ENCODE peak calls at places on chromosomes 5 and 9, in seven cellular contexts. X is fibroblast of mammary gland, K is BJ, A is IMR-90, F is fibroblast of villous mesenchyme, L is spleen, T is AG09309. D is an unnamed sample.

GRCh38 chr9:88586452-88586851 is 51.5 kb downstream of the NXNL2 start:
- DNase-seq in K (peak), L (no peak), X (peak), F (no peak), T (no peak), A (no peak), D (no peak)

GRCh38 chr5:89204766-89205165 is 321.8 kb upstream of the MEF2C start:
- DNase-seq in T (peak), L (no peak), A (no peak), K (peak), F (no peak), X (peak), D (no peak)

GRCh38 chr5:170538096-170538465 is 34.3 kb downstream of the KCNIP1 start:
- DNase-seq in A (no peak), X (no peak), K (no peak), T (no peak), F (no peak), L (no peak), D (no peak)

GRCh38 chr9:5949103-5949699 is 58.5 kb downstream of the MLANA start:
- DNase-seq in L (no peak), K (no peak), F (peak), A (peak), T (no peak), X (peak), D (peak)

GRCh38 chr5:136046231-136046630 is 17.4 kb downstream of the TGFBI start:
- DNase-seq in K (no peak), X (no peak), L (peak), A (no peak), T (no peak), F (no peak), D (no peak)

GRCh38 chr9:2780846-2781245 is 63.0 kb downstream of the PUM3 start:
- DNase-seq in F (no peak), K (no peak), L (no peak), T (no peak), A (no peak), X (no peak), D (peak)

GRCh38 chr9:130451509-130452388 is 7.0 kb downstream of the ASS1 start:
- DNase-seq in A (peak), L (no peak), X (peak), F (peak), T (peak), K (peak), D (peak)

GRCh38 chr5:170275376-170275994 is 22.1 kb downstream of the LCP2 start:
- DNase-seq in K (no peak), A (no peak), L (no peak), X (no peak), F (no peak), T (no peak), D (no peak)

GRCh38 chr9:7192266-7192665 is 434.5 kb downstream of the KDM4C start:
- DNase-seq in L (no peak), K (no peak), A (no peak), T (no peak), X (no peak), F (no peak), D (no peak)

GRCh38 chr5:117337064-117337749 is 762.6 kb upstream of the SEMA6A start:
- DNase-seq in L (peak), F (no peak), X (no peak), K (no peak), A (no peak), T (no peak), D (peak)

GRCh38 chr9:129280236-129281231 is 102.5 kb upstream of the IER5L start:
- DNase-seq in A (no peak), L (peak), K (no peak), T (no peak), X (no peak), F (no peak), D (no peak)

GRCh38 chr5:168422431-168422830 is 63.8 kb upstream of the RARS1 start:
- DNase-seq in A (no peak), L (no peak), K (no peak), F (no peak), X (peak), T (no peak), D (peak)

GRCh38 chr9:5786370-5787127 is 46.4 kb downstream of the ERMP1 start:
- DNase-seq in A (peak), T (no peak), F (peak), L (no peak), X (peak), K (no peak), D (peak)

GRCh38 chr5:128241071-128241695 is 157.6 kb downstream of the SLC12A2 start:
- DNase-seq in X (peak), A (peak), L (no peak), T (no peak), F (no peak), K (no peak), D (no peak)

GRCh38 chr5:126178521-126178920 is 244.7 kb upstream of the GRAMD2B start:
- DNase-seq in A (peak), F (no peak), T (no peak), K (no peak), X (peak), L (no peak), D (no peak)

GRCh38 chr5:155872801-155873200 is 454.2 kb upstream of the SGCD start:
- DNase-seq in F (no peak), X (no peak), K (peak), T (no peak), A (peak), L (no peak), D (peak)

GRCh38 chr5:172683696-172684464 is 42.8 kb downstream of the NEURL1B start:
- DNase-seq in T (no peak), L (peak), X (no peak), K (no peak), F (no peak), A (no peak), D (no peak)

GRCh38 chr5:147403659-147404640 is 105.9 kb downstream of the DPYSL3 start:
- DNase-seq in A (peak), K (peak), L (no peak), X (peak), F (peak), T (peak), D (peak)

GRCh38 chr5:56244676-56245075 is 11.5 kb upstream of the ANKRD55 start:
- DNase-seq in L (no peak), X (no peak), T (no peak), K (no peak), F (peak), A (no peak), D (no peak)

GRCh38 chr9:130905125-130905901 is 8.7 kb upstream of the QRFP start:
- DNase-seq in F (no peak), T (no peak), X (no peak), A (no peak), L (no peak), K (no peak), D (no peak)

GRCh38 chr9:13810510-13810909 is 503.4 kb downstream of the NFIB start:
- DNase-seq in L (no peak), A (no peak), K (no peak), F (peak), T (no peak), X (no peak), D (no peak)

GRCh38 chr5:10351199-10351881 is 2.2 kb upstream of the MARCHF6 start:
- DNase-seq in X (peak), L (no peak), K (no peak), F (peak), T (no peak), A (peak), D (peak)

GRCh38 chr9:16268037-16269010 is 602.1 kb downstream of the BNC2 start:
- DNase-seq in X (peak), F (no peak), K (no peak), T (no peak), A (no peak), L (no peak), D (no peak)

GRCh38 chr5:112014771-112015170 is 257.8 kb upstream of the NREP start:
- DNase-seq in T (peak), A (no peak), F (no peak), X (no peak), L (no peak), K (peak), D (no peak)

GRCh38 chr9:126113176-126113575 is 213.5 kb upstream of the MVB12B start:
- DNase-seq in K (no peak), X (no peak), T (no peak), A (no peak), F (no peak), L (peak), D (no peak)

GRCh38 chr9:126114850-126115460 is 211.7 kb upstream of the MVB12B start:
- DNase-seq in F (no peak), L (peak), T (no peak), X (no peak), A (no peak), K (no peak), D (peak)

GRCh38 chr9:126112135-126112720 is 214.4 kb upstream of the MVB12B start:
- DNase-seq in X (no peak), L (peak), K (no peak), F (no peak), A (no peak), T (no peak), D (no peak)

GRCh38 chr9:126114409-126114760 is 212.2 kb upstream of the MVB12B start:
- DNase-seq in L (peak), X (no peak), K (no peak), A (no peak), F (no peak), T (no peak), D (no peak)

DNA sequence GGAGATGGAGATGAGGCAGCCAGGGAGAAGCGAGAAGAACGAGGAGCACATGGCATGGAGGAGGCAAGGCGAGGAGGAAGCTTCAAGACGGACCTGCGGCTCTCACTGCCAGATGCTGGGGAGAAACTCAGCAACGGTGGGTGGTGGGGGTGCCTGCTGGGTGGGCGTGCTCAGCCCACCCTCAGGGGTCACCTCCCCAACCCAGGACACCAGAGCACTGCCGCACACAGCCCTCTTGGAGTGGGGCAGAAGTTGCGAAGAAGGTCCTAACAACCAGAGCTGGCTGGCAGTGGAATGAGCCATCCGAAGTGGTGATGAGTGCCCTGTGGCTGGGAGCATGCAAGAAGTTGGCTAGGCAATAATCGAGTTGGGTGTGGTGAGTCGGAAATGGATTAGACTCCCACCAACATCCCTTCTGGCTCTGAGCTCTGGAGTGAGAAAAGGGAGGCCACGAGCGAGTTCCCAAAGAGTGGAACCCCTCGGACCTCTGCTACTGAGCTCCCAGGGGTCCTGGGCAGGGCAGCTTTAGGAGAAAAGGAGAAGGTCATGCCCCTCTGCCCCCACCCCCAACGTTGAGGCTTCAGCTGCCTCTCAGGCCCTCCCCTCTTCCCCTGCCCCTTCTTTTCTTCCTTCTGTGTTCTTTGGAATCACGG is 212.7 kb upstream of the MVB12B start:
- DNase-seq in F (no peak), A (no peak), T (no peak), L (peak), K (no peak), X (no peak), D (no peak)
- H3K4me3 ChIP-seq in F (no peak), A (no peak), T (no peak), L (no peak), K (no peak), X (no peak), D (no peak)

GRCh38 chr9:36143242-36143641 is 6.7 kb downstream of the GLIPR2 start:
- DNase-seq in X (no peak), A (no peak), L (no peak), K (no peak), F (no peak), T (no peak), D (no peak)

GRCh38 chr9:36141761-36142160 is 5.2 kb downstream of the GLIPR2 start:
- DNase-seq in K (no peak), X (no peak), T (no peak), F (no peak), L (peak), A (no peak), D (no peak)

GRCh38 chr9:36140086-36141084 is 3.9 kb downstream of the GLIPR2 start:
- DNase-seq in K (no peak), L (peak), A (no peak), F (no peak), T (no peak), X (no peak), D (no peak)

GRCh38 chr9:36142510-36143161 is 6.1 kb downstream of the GLIPR2 start:
- DNase-seq in T (no peak), F (peak), X (no peak), K (no peak), L (peak), A (no peak), D (no peak)

GRCh38 chr9:36141288-36141687 is 4.8 kb downstream of the GLIPR2 start:
- DNase-seq in F (peak), A (peak), K (no peak), X (peak), L (peak), T (no peak), D (peak)
- TF ChIP-seq CTCF in F (peak), A (peak), K (peak), X (peak), L (peak), T (peak), D (peak)

GRCh38 chr5:38680094-38680765 is 123.8 kb upstream of the LIFR start:
- DNase-seq in T (no peak), X (no peak), F (no peak), A (no peak), L (no peak), K (no peak), D (no peak)
- H3K4me3 ChIP-seq in T (no peak), X (no peak), F (no peak), A (no peak), L (no peak), K (no peak), D (no peak)

GRCh38 chr5:142869883-142870282 is 99.7 kb downstream of the ARHGAP26 start:
- DNase-seq in X (no peak), T (no peak), K (no peak), L (no peak), A (peak), F (peak), D (no peak)

GRCh38 chr5:142871880-142872200 is 101.7 kb downstream of the ARHGAP26 start:
- DNase-seq in K (no peak), A (peak), F (peak), L (peak), T (no peak), X (peak), D (no peak)

GRCh38 chr5:142871056-142871879 is 101.1 kb downstream of the ARHGAP26 start:
- DNase-seq in L (no peak), F (no peak), T (no peak), K (no peak), X (no peak), A (no peak), D (peak)

GRCh38 chr5:142872217-142872616 is 102.0 kb downstream of the ARHGAP26 start:
- DNase-seq in F (no peak), A (no peak), T (no peak), L (no peak), X (no peak), K (no peak), D (no peak)

GRCh38 chr5:142870552-142870951 is 100.4 kb downstream of the ARHGAP26 start:
- DNase-seq in K (no peak), F (no peak), T (no peak), L (no peak), A (no peak), X (no peak), D (no peak)
- TF ChIP-seq CTCF in K (no peak), F (no peak), T (no peak), L (no peak), A (no peak), X (no peak), D (no peak)

GRCh38 chr9:117705386-117705785 is 1.2 kb downstream of the TLR4 start:
- DNase-seq in X (no peak), T (no peak), F (no peak), K (no peak), A (no peak), L (no peak), D (no peak)
- H3K4me3 ChIP-seq in X (peak), T (peak), F (peak), K (peak), A (no peak), L (peak), D (no peak)

GRCh38 chr5:61120534-61120933 is 41.7 kb downstream of the SMIM15 start:
- DNase-seq in L (no peak), A (peak), F (no peak), T (no peak), X (peak), K (no peak), D (peak)

DNA sequence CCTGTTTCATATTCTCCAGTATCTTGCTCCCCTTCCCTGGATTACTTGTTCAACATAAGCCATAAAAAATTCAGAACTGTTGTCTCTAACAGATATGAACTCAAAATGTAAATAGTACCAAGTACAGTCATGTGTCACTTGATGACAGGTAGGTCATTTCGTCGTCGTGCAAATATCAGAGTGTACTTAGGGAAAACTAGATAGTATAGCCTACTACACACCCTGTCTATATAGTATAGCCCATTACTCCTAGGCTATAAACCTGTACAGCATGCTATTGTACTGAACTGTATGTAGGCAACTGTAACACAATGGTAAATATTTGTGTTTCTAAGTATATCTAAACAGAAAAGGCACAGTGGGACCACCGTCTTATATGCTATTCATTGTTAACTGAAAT is 39.1 kb downstream of the SMIM15 start:
- DNase-seq in T (no peak), A (no peak), X (no peak), F (no peak), L (no peak), K (no peak), D (no peak)
- TF ChIP-seq CTCF in T (no peak), A (no peak), X (no peak), F (no peak), L (no peak), K (no peak), D (no peak)

GRCh38 chr5:122297587-122298298 is 14.3 kb upstream of the SNCAIP start:
- DNase-seq in A (no peak), T (no peak), F (no peak), L (no peak), K (no peak), X (no peak), D (no peak)
- H3K4me3 ChIP-seq in A (no peak), T (no peak), F (no peak), L (no peak), K (no peak), X (no peak), D (no peak)

D was measured in epithelial cell of esophagus.